ENCODE peak calls at places on chromosomes 2 and 18, in eight cellular contexts. One of them, this sample, is unnamed.

GRCh38 chr2:102110596-102111334 is 31.8 kb upstream of the IL1R1 start:
- DNase-seq in foreskin fibroblast: no peak
- DNase-seq in psoas muscle: no peak
- DNase-seq in left ventricle myocardium inferior: no peak
- DNase-seq in PC-3: no peak
- DNase-seq in endothelial cell of umbilical vein: no peak
- DNase-seq in lower leg skin: no peak
- DNase-seq in cardiac fibroblast: no peak
- DNase-seq in this sample: no peak

GRCh38 chr2:218648473-218649100 is 10.8 kb downstream of the ZNF142 start:
- DNase-seq in foreskin fibroblast: peak
- DNase-seq in psoas muscle: peak
- DNase-seq in left ventricle myocardium inferior: no peak
- DNase-seq in PC-3: peak
- DNase-seq in endothelial cell of umbilical vein: peak
- DNase-seq in lower leg skin: no peak
- DNase-seq in cardiac fibroblast: peak
- DNase-seq in this sample: peak

GRCh38 chr18:24380163-24380747 is 17.4 kb downstream of the OSBPL1A start:
- DNase-seq in foreskin fibroblast: no peak
- DNase-seq in psoas muscle: no peak
- DNase-seq in left ventricle myocardium inferior: no peak
- DNase-seq in PC-3: no peak
- DNase-seq in endothelial cell of umbilical vein: no peak
- DNase-seq in lower leg skin: no peak
- DNase-seq in cardiac fibroblast: no peak
- DNase-seq in this sample: no peak

GRCh38 chr2:160970052-160970846 is 190.0 kb upstream of the TANK start:
- DNase-seq in foreskin fibroblast: peak
- DNase-seq in psoas muscle: no peak
- DNase-seq in left ventricle myocardium inferior: no peak
- DNase-seq in PC-3: peak
- DNase-seq in endothelial cell of umbilical vein: peak
- DNase-seq in lower leg skin: no peak
- DNase-seq in cardiac fibroblast: peak
- DNase-seq in this sample: no peak

GRCh38 chr2:222722327-222722946 is 51.0 kb downstream of the MOGAT1 start:
- DNase-seq in foreskin fibroblast: peak
- DNase-seq in psoas muscle: no peak
- DNase-seq in left ventricle myocardium inferior: peak
- DNase-seq in PC-3: no peak
- DNase-seq in endothelial cell of umbilical vein: peak
- DNase-seq in lower leg skin: no peak
- DNase-seq in cardiac fibroblast: peak
- DNase-seq in this sample: no peak

GRCh38 chr2:119541476-119541875 is 2.8 kb upstream of the CFAP221 start:
- DNase-seq in foreskin fibroblast: no peak
- DNase-seq in psoas muscle: no peak
- DNase-seq in left ventricle myocardium inferior: no peak
- DNase-seq in PC-3: no peak
- DNase-seq in endothelial cell of umbilical vein: no peak
- DNase-seq in lower leg skin: no peak
- DNase-seq in cardiac fibroblast: no peak
- DNase-seq in this sample: no peak

GRCh38 chr2:177338177-177338721 is 54.3 kb upstream of the AGPS start:
- DNase-seq in foreskin fibroblast: peak
- DNase-seq in psoas muscle: no peak
- DNase-seq in left ventricle myocardium inferior: no peak
- DNase-seq in PC-3: peak
- DNase-seq in endothelial cell of umbilical vein: peak
- DNase-seq in lower leg skin: no peak
- DNase-seq in cardiac fibroblast: peak
- DNase-seq in this sample: no peak

GRCh38 chr2:180442860-180443644 is 436.0 kb upstream of the CWC22 start:
- DNase-seq in foreskin fibroblast: peak
- DNase-seq in psoas muscle: no peak
- DNase-seq in left ventricle myocardium inferior: no peak
- DNase-seq in PC-3: no peak
- DNase-seq in endothelial cell of umbilical vein: no peak
- DNase-seq in lower leg skin: no peak
- DNase-seq in cardiac fibroblast: no peak
- DNase-seq in this sample: no peak

GRCh38 chr18:78330761-78331160 is 648.9 kb upstream of the SALL3 start:
- DNase-seq in foreskin fibroblast: no peak
- DNase-seq in psoas muscle: no peak
- DNase-seq in left ventricle myocardium inferior: no peak
- DNase-seq in PC-3: peak
- DNase-seq in endothelial cell of umbilical vein: no peak
- DNase-seq in lower leg skin: no peak
- DNase-seq in cardiac fibroblast: peak
- DNase-seq in this sample: no peak

GRCh38 chr18:32048507-32049091 is 30.0 kb downstream of the RNF125 start:
- DNase-seq in foreskin fibroblast: peak
- DNase-seq in psoas muscle: peak
- DNase-seq in left ventricle myocardium inferior: peak
- DNase-seq in PC-3: no peak
- DNase-seq in endothelial cell of umbilical vein: no peak
- DNase-seq in lower leg skin: no peak
- DNase-seq in cardiac fibroblast: peak
- DNase-seq in this sample: no peak

GRCh38 chr2:174023591-174024523 is 58.7 kb upstream of the SP3 start:
- DNase-seq in foreskin fibroblast: peak
- DNase-seq in psoas muscle: peak
- DNase-seq in left ventricle myocardium inferior: peak
- DNase-seq in PC-3: peak
- DNase-seq in endothelial cell of umbilical vein: no peak
- DNase-seq in lower leg skin: peak
- DNase-seq in cardiac fibroblast: peak
- DNase-seq in this sample: no peak

GRCh38 chr2:120899373-120899772 is 163.7 kb downstream of the GLI2 start:
- DNase-seq in foreskin fibroblast: no peak
- DNase-seq in psoas muscle: no peak
- DNase-seq in left ventricle myocardium inferior: no peak
- DNase-seq in PC-3: no peak
- DNase-seq in endothelial cell of umbilical vein: no peak
- DNase-seq in lower leg skin: no peak
- DNase-seq in cardiac fibroblast: no peak
- DNase-seq in this sample: no peak

GRCh38 chr2:94873362-94874276 is 2.4 kb downstream of the TEKT4 start:
- DNase-seq in foreskin fibroblast: no peak
- DNase-seq in psoas muscle: no peak
- DNase-seq in left ventricle myocardium inferior: peak
- DNase-seq in PC-3: no peak
- DNase-seq in endothelial cell of umbilical vein: no peak
- DNase-seq in lower leg skin: no peak
- DNase-seq in cardiac fibroblast: no peak
- DNase-seq in this sample: no peak

GRCh38 chr2:85740193-85740592 is 13.6 kb upstream of the ATOH8 start:
- DNase-seq in foreskin fibroblast: no peak
- DNase-seq in psoas muscle: no peak
- DNase-seq in left ventricle myocardium inferior: no peak
- DNase-seq in PC-3: no peak
- DNase-seq in endothelial cell of umbilical vein: no peak
- DNase-seq in lower leg skin: no peak
- DNase-seq in cardiac fibroblast: no peak
- DNase-seq in this sample: no peak

GRCh38 chr2:85744055-85744454 is 9.7 kb upstream of the ATOH8 start:
- DNase-seq in foreskin fibroblast: no peak
- DNase-seq in psoas muscle: no peak
- DNase-seq in left ventricle myocardium inferior: no peak
- DNase-seq in PC-3: no peak
- DNase-seq in endothelial cell of umbilical vein: no peak
- DNase-seq in lower leg skin: peak
- DNase-seq in cardiac fibroblast: no peak
- DNase-seq in this sample: no peak

GRCh38 chr2:85743304-85743978 is 10.3 kb upstream of the ATOH8 start:
- DNase-seq in foreskin fibroblast: no peak
- DNase-seq in psoas muscle: no peak
- DNase-seq in left ventricle myocardium inferior: no peak
- DNase-seq in PC-3: no peak
- DNase-seq in endothelial cell of umbilical vein: peak
- DNase-seq in lower leg skin: peak
- DNase-seq in cardiac fibroblast: peak
- DNase-seq in this sample: no peak

GRCh38 chr2:85741211-85741610 is 12.6 kb upstream of the ATOH8 start:
- DNase-seq in foreskin fibroblast: no peak
- DNase-seq in psoas muscle: no peak
- DNase-seq in left ventricle myocardium inferior: peak
- DNase-seq in PC-3: no peak
- DNase-seq in endothelial cell of umbilical vein: no peak
- DNase-seq in lower leg skin: no peak
- DNase-seq in cardiac fibroblast: no peak
- DNase-seq in this sample: no peak

DNA sequence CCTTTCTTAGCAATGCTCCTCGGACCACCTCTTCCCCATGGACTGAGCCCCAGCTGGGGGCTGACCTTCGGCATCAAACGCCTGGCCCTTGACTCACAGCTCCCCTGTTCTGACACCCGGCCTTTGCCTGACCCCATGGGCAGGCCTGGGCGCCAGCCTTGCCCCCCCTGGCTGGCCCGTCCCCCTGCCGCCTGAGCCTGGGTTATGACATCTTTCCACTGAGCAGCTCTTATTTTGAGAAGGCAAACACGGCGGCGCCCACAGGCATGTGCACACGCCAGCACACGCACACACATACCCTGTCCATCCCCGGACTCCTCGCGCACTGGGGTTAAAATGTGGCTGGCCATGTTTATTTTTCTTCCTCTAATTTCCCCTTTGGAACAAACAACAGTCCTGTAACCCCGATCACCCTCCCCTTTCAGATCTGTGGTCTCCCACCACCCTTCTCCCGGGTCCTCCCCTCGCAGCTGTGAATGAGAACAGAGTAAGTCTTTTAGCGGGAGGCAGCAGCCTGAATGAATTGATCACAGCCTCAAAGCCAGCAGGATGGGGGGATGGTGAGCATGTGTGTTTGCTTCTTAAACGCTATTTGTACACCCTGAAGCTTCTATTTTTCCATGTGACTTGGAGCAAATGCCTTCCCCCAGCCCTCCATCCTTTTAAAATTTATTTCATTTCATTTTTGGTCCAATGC is 11.8 kb upstream of the ATOH8 start:
- DNase-seq in foreskin fibroblast: peak
- DNase-seq in psoas muscle: peak
- DNase-seq in left ventricle myocardium inferior: peak
- DNase-seq in PC-3: peak
- DNase-seq in endothelial cell of umbilical vein: peak
- DNase-seq in lower leg skin: peak
- DNase-seq in cardiac fibroblast: peak
- DNase-seq in this sample: peak
- H3K4me3 ChIP-seq in foreskin fibroblast: no peak
- H3K4me3 ChIP-seq in psoas muscle: no peak
- H3K4me3 ChIP-seq in left ventricle myocardium inferior: peak
- H3K4me3 ChIP-seq in PC-3: peak
- H3K4me3 ChIP-seq in endothelial cell of umbilical vein: no peak
- H3K4me3 ChIP-seq in lower leg skin: no peak
- H3K4me3 ChIP-seq in cardiac fibroblast: no peak
- H3K4me3 ChIP-seq in this sample: peak

GRCh38 chr2:220781622-220782241 is 790.4 kb downstream of the EPHA4 start:
- DNase-seq in foreskin fibroblast: no peak
- DNase-seq in psoas muscle: no peak
- DNase-seq in left ventricle myocardium inferior: no peak
- DNase-seq in PC-3: no peak
- DNase-seq in endothelial cell of umbilical vein: no peak
- DNase-seq in lower leg skin: no peak
- DNase-seq in cardiac fibroblast: no peak
- DNase-seq in this sample: no peak
- TF ChIP-seq CTCF in foreskin fibroblast: no peak
- TF ChIP-seq CTCF in psoas muscle: no peak
- TF ChIP-seq CTCF in left ventricle myocardium inferior: no peak
- TF ChIP-seq CTCF in PC-3: no peak
- TF ChIP-seq CTCF in endothelial cell of umbilical vein: no peak
- TF ChIP-seq CTCF in lower leg skin: no peak
- TF ChIP-seq CTCF in cardiac fibroblast: no peak
- TF ChIP-seq CTCF in this sample: no peak

DNA sequence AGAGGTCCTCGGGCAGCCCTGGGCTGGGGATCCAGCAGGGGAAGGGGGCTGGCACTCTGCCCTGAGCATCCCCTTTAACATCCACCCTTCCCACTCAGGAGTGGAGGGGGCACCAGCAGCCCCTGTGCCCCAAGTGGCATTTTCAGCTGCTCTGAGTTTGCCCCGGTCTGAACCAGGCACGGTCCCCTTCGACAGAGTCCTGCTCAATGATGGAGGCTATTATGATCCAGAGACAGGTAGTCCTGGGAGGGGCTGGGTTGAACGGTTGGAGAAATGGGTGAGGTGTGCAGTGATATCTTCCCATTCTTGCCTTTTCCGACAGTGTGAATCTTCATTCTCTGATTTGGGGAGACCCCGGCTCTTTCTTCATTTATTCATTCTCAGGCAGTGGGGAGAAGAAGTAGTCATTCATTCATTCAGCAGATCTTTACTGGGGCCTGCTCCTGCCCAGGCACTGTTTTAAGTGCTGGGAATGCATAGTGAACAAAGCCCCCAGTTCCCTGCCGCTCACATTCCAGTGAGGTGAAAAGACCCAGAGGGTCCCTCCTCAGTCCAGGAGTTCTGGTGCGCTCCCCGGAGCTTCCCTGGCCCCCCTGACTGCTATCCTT is 1.4 kb upstream of the KHK start:
- DNase-seq in foreskin fibroblast: no peak
- DNase-seq in psoas muscle: no peak
- DNase-seq in left ventricle myocardium inferior: no peak
- DNase-seq in PC-3: no peak
- DNase-seq in endothelial cell of umbilical vein: no peak
- DNase-seq in lower leg skin: no peak
- DNase-seq in cardiac fibroblast: no peak
- DNase-seq in this sample: no peak
- H3K4me3 ChIP-seq in foreskin fibroblast: peak
- H3K4me3 ChIP-seq in psoas muscle: peak
- H3K4me3 ChIP-seq in left ventricle myocardium inferior: peak
- H3K4me3 ChIP-seq in PC-3: peak
- H3K4me3 ChIP-seq in endothelial cell of umbilical vein: peak
- H3K4me3 ChIP-seq in lower leg skin: no peak
- H3K4me3 ChIP-seq in cardiac fibroblast: peak
- H3K4me3 ChIP-seq in this sample: peak

GRCh38 chr2:103788875-103789715 is 1027.3 kb downstream of the TMEM182 start:
- DNase-seq in foreskin fibroblast: no peak
- DNase-seq in psoas muscle: no peak
- DNase-seq in left ventricle myocardium inferior: peak
- DNase-seq in PC-3: peak
- DNase-seq in endothelial cell of umbilical vein: no peak
- DNase-seq in lower leg skin: no peak
- DNase-seq in cardiac fibroblast: peak
- DNase-seq in this sample: peak

GRCh38 chr2:103785432-103785831 is 1023.6 kb downstream of the TMEM182 start:
- DNase-seq in foreskin fibroblast: no peak
- DNase-seq in psoas muscle: no peak
- DNase-seq in left ventricle myocardium inferior: no peak
- DNase-seq in PC-3: no peak
- DNase-seq in endothelial cell of umbilical vein: no peak
- DNase-seq in lower leg skin: no peak
- DNase-seq in cardiac fibroblast: no peak
- DNase-seq in this sample: no peak

GRCh38 chr2:103781401-103781800 is 1019.6 kb downstream of the TMEM182 start:
- DNase-seq in foreskin fibroblast: no peak
- DNase-seq in psoas muscle: no peak
- DNase-seq in left ventricle myocardium inferior: no peak
- DNase-seq in PC-3: no peak
- DNase-seq in endothelial cell of umbilical vein: no peak
- DNase-seq in lower leg skin: no peak
- DNase-seq in cardiac fibroblast: no peak
- DNase-seq in this sample: no peak

GRCh38 chr2:103788346-103788745 is 1026.5 kb downstream of the TMEM182 start:
- DNase-seq in foreskin fibroblast: no peak
- DNase-seq in psoas muscle: no peak
- DNase-seq in left ventricle myocardium inferior: no peak
- DNase-seq in PC-3: no peak
- DNase-seq in endothelial cell of umbilical vein: no peak
- DNase-seq in lower leg skin: no peak
- DNase-seq in cardiac fibroblast: no peak
- DNase-seq in this sample: no peak

GRCh38 chr2:103784271-103784670 is 1022.4 kb downstream of the TMEM182 start:
- DNase-seq in foreskin fibroblast: no peak
- DNase-seq in psoas muscle: no peak
- DNase-seq in left ventricle myocardium inferior: no peak
- DNase-seq in PC-3: no peak
- DNase-seq in endothelial cell of umbilical vein: no peak
- DNase-seq in lower leg skin: no peak
- DNase-seq in cardiac fibroblast: no peak
- DNase-seq in this sample: no peak
- TF ChIP-seq CTCF in foreskin fibroblast: no peak
- TF ChIP-seq CTCF in psoas muscle: no peak
- TF ChIP-seq CTCF in left ventricle myocardium inferior: no peak
- TF ChIP-seq CTCF in PC-3: no peak
- TF ChIP-seq CTCF in endothelial cell of umbilical vein: no peak
- TF ChIP-seq CTCF in lower leg skin: no peak
- TF ChIP-seq CTCF in cardiac fibroblast: no peak
- TF ChIP-seq CTCF in this sample: no peak

This sample was measured in dorsolateral prefrontal cortex.